ENCODE peak calls at places on chromosomes 3 and 15, in five cellular contexts. H, Y, R, D and W are unnamed samples.

GRCh38 chr15:79849789-79850188 is 47.0 kb downstream of the MTHFS start:
- DNase-seq in R (no peak), D (no peak), H (no peak), Y (no peak), W (no peak)

GRCh38 chr3:10883478-10884234 is 67.6 kb downstream of the SLC6A11 start:
- DNase-seq in H (no peak), Y (no peak), D (no peak), R (no peak), W (no peak)

GRCh38 chr15:39336926-39337325 is 244.0 kb upstream of the THBS1 start:
- DNase-seq in H (no peak), R (no peak), Y (no peak), D (no peak), W (no peak)

GRCh38 chr3:190210608-190211007 is 89.9 kb upstream of the P3H2 start:
- DNase-seq in H (no peak), Y (no peak), D (no peak), R (no peak), W (no peak)

GRCh38 chr15:52097176-52097575 is 15.4 kb downstream of the BCL2L10 start:
- DNase-seq in H (no peak), D (no peak), R (no peak), Y (no peak), W (no peak)

GRCh38 chr15:51077565-51078153 is 17.0 kb downstream of the TNFAIP8L3 start:
- DNase-seq in R (peak), H (no peak), D (peak), Y (peak), W (no peak)

GRCh38 chr3:55688154-55688553 is 201.0 kb upstream of the WNT5A start:
- DNase-seq in H (no peak), Y (no peak), D (no peak), R (no peak), W (no peak)

GRCh38 chr3:31567036-31567435 is 34.3 kb downstream of the STT3B start:
- DNase-seq in H (no peak), Y (no peak), D (no peak), R (no peak), W (no peak)

GRCh38 chr3:57793737-57794187 is 37.7 kb downstream of the SLMAP start:
- DNase-seq in R (no peak), H (no peak), Y (no peak), D (no peak), W (no peak)

GRCh38 chr3:148408667-148409066 is 289.0 kb upstream of the AGTR1 start:
- DNase-seq in H (no peak), D (no peak), Y (no peak), R (no peak), W (no peak)

GRCh38 chr3:115040673-115041286 is 106.3 kb downstream of the ZBTB20 start:
- DNase-seq in H (peak), D (no peak), R (no peak), Y (no peak), W (no peak)

GRCh38 chr3:158095302-158095997 is 10.8 kb downstream of the SHOX2 start:
- DNase-seq in Y (no peak), H (no peak), R (no peak), D (no peak), W (no peak)

GRCh38 chr3:148727242-148727641 is 29.5 kb downstream of the AGTR1 start:
- DNase-seq in D (no peak), R (no peak), Y (no peak), H (no peak), W (no peak)

GRCh38 chr3:72797773-72798543 is 50.3 kb downstream of the SHQ1 start:
- DNase-seq in D (no peak), H (no peak), Y (peak), R (no peak), W (peak)

GRCh38 chr15:31238906-31239305 is 87.7 kb upstream of the KLF13 start:
- DNase-seq in Y (no peak), R (no peak), H (no peak), D (no peak), W (no peak)

GRCh38 chr15:78766041-78766440 is 45.2 kb downstream of the ADAMTS7 start:
- DNase-seq in D (no peak), Y (no peak), R (no peak), H (no peak), W (no peak)

GRCh38 chr3:70829101-70829500 is 516.7 kb upstream of the MDFIC2 start:
- DNase-seq in Y (peak), R (no peak), D (no peak), H (peak), W (no peak)

GRCh38 chr15:70252936-70253280 is 155.2 kb upstream of the TLE3 start:
- DNase-seq in R (no peak), Y (no peak), D (no peak), H (no peak), W (no peak)

GRCh38 chr3:98730338-98730737 is 32.8 kb upstream of the ST3GAL6 start:
- DNase-seq in D (no peak), R (no peak), H (no peak), Y (no peak), W (no peak)

GRCh38 chr15:77631790-77632551 is 741 bp downstream of the LINGO1 start:
- DNase-seq in Y (no peak), H (no peak), D (no peak), R (no peak), W (no peak)

GRCh38 chr3:46962990-46963389 is 13.6 kb downstream of the CCDC12 start:
- DNase-seq in H (no peak), R (no peak), Y (no peak), D (no peak), W (no peak)

GRCh38 chr15:73988075-73988969 is 3.8 kb downstream of the STOML1 start:
- DNase-seq in R (no peak), D (no peak), Y (no peak), H (no peak), W (peak)

GRCh38 chr3:134527037-134527436 is 41.2 kb downstream of the CEP63 start:
- DNase-seq in Y (no peak), D (no peak), R (no peak), H (no peak), W (no peak)

GRCh38 chr3:186536883-186537553 is 7.2 kb downstream of the CRYGS start:
- DNase-seq in D (no peak), R (no peak), H (no peak), Y (no peak), W (no peak)

GRCh38 chr15:40754883-40755815 is at the start of gene RMDN3:
- DNase-seq in H (peak), D (peak), Y (peak), R (peak), W (no peak)

GRCh38 chr3:37221407-37221806 is 47.0 kb upstream of the LRRFIP2 start:
- DNase-seq in D (no peak), H (no peak), R (no peak), Y (no peak), W (no peak)

GRCh38 chr3:21524113-21524512 is 226.9 kb downstream of the ZNF385D start:
- DNase-seq in D (no peak), H (no peak), R (no peak), Y (no peak), W (no peak)

DNA sequence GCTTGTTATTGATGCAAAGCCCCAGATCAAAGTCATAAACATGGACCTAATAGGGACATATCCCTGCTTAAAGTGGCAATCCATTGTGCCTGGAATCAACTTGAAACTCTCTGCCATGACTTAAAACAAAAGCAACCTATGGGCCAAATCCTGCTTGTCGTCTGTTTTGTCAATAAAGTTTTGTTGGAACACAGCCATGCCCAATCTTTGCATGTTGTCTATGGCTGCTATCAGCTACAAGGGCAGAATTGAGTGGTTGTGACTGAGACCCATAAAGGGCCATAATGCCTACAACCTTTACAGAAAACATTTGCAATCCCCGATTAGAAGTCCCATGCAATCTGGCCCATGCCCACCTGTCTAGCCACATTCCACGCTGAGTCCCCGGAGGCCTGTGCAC is 235.4 kb downstream of the PLCL2 start:
- DNase-seq in H (no peak), R (no peak), D (no peak), Y (no peak), W (no peak)
- TF ChIP-seq CTCF in H (no peak), R (no peak), D (no peak), Y (no peak), W (no peak)

GRCh38 chr15:84878504-84878903 is 6.0 kb upstream of the SLC28A1 start:
- DNase-seq in R (peak), H (peak), D (peak), Y (peak), W (no peak)
- TF ChIP-seq CTCF in R (peak), H (peak), D (peak), Y (peak), W (peak)

GRCh38 chr3:107855710-107856109 is 235.1 kb downstream of the CD47 start:
- DNase-seq in D (no peak), Y (no peak), H (no peak), R (no peak), W (peak)
- TF ChIP-seq CTCF in D (no peak), Y (no peak), H (peak), R (no peak), W (peak)

DNA sequence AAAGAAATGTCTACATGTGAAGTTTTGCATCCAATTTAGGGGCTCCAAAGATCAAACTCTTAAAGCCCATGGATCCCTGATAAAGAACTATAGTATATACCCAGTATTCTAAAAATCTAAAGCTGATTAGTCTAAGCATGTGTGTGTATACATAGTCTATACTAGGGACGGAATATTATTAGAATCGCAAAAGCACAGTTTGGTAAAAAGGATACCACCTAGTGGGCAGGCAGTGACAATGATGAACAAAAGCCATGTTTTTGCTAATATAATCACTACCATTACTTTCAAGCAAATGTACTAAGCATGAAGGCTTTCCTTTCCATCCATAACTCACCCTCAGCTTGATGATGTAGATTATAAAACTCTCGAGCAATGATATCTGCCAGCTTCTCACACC is 16.5 kb downstream of the POLQ start:
- DNase-seq in H (no peak), Y (no peak), D (no peak), R (no peak), W (no peak)
- TF ChIP-seq CTCF in H (peak), Y (peak), D (no peak), R (no peak), W (peak)

DNA sequence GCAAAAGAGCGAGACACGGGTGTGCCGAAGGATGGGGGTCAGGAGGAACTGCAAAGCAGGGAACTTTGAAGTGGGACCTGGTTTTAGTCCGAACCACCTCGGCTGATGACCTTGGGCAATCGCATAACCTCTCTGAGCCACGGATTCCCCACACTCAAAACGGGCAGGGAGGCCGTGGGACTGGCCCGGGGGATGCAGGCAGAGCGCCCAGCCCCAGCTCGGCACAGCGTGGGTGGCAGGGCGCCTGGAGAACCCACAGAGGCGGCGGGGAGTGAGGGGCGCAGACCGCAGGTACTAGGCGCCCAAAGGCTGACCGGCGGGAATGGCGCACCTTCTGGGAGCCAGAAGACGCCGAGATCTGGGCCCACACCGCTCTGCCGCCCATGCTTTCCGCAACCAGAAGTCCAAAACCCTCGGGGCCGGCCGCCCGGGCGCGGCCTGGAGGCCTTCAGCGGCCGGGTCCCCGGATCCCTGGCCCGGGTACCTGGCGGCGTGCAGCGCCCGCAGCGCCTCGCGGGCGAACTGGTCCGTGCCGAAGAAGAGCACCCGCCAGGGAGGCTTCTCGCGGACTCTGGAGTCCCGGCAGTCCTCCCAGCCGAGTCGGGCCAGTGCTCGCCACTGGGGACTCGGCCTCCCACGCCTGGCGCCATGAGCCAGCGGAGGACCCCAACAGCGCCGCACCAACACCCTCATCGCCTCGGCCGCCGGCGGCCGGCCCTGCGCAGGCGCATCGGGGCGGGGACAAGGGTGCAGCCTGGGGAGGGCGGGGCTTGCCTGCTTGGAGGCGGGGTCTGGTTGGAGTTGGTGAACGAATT is at the start of gene MTFMT:
- DNase-seq in R (peak), D (peak), H (no peak), Y (peak), W (no peak)
- TF ChIP-seq CTCF in R (no peak), D (no peak), H (no peak), Y (peak), W (peak)

GRCh38 chr15:64897345-64897985 is 14.2 kb upstream of the ANKDD1A start:
- DNase-seq in R (no peak), H (no peak), Y (peak), D (peak), W (no peak)

GRCh38 chr15:64894395-64895056 is 17.2 kb upstream of the ANKDD1A start:
- DNase-seq in D (no peak), Y (peak), R (peak), H (no peak), W (no peak)

GRCh38 chr15:64896371-64897069 is 15.2 kb upstream of the ANKDD1A start:
- DNase-seq in H (no peak), R (no peak), D (no peak), Y (no peak), W (no peak)

GRCh38 chr15:64893481-64894394 is 18.0 kb upstream of the ANKDD1A start:
- DNase-seq in Y (peak), D (peak), R (peak), H (peak), W (peak)

DNA sequence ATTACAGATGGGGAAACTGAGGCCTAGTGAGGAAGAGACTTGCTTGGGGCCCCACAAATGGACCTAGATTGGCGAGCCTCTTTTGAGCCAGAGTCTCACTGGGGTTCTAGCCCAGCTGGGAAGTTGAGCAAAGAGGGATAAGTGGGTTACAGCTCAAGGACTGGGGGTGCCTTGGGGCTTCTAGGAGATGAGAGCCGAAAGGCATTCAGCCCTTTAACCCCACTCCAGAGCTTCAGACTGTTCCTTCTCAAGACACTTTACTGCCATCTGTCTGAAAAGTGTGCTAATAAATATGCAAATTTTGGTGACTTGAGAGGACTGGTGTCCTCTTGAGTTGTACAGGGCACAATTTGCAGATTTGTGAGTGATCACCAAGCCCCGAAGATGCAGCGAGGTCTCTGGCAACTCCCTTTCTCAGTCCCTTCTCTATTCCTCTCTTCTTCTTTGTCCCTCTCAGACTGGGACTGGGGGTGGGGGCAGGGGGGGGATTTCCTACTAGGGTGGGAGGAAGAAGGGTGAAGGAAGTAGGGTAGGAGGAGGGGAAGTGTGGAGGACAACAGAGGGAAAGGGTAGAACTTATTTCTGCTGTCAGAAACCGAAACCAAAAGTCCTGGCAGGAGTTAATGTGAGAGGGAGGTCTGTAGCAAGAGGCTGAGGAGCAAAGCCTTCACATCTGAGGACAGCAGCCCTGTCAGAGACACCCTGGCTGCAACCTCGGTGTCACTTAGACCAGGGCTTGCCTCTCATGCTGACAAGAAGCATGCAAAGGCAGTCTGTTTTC is 16.2 kb upstream of the ANKDD1A start:
- DNase-seq in H (no peak), R (peak), Y (peak), D (no peak), W (no peak)
- TF ChIP-seq CTCF in H (no peak), R (no peak), Y (peak), D (no peak), W (no peak)

GRCh38 chr3:27827041-27827440 is 104.9 kb upstream of the EOMES start:
- DNase-seq in Y (no peak), H (no peak), R (no peak), D (no peak), W (no peak)
- TF ChIP-seq CTCF in Y (no peak), H (no peak), R (no peak), D (no peak), W (no peak)

DNA sequence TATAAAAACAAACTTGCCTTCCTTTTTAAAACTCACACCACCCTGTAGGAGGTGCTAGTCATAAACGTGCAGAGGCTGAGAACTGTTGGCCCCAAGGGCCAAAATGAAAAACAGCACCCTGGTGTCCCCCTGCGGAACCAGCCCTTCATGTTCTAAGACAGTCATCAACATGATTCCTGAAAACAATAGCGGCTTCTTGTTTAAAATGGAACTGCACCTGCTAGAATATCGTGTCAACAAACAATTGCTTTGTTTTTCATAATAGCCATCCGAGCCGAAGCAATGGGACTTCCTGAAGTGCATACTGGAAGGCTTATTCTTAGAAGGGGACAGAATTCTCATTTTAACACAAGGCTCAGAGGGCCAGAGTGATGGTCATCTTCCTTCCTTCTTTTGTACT is 43.7 kb downstream of the MECOM start:
- DNase-seq in Y (no peak), H (no peak), D (no peak), R (no peak), W (no peak)
- TF ChIP-seq CTCF in Y (no peak), H (no peak), D (no peak), R (no peak), W (peak)

DNA sequence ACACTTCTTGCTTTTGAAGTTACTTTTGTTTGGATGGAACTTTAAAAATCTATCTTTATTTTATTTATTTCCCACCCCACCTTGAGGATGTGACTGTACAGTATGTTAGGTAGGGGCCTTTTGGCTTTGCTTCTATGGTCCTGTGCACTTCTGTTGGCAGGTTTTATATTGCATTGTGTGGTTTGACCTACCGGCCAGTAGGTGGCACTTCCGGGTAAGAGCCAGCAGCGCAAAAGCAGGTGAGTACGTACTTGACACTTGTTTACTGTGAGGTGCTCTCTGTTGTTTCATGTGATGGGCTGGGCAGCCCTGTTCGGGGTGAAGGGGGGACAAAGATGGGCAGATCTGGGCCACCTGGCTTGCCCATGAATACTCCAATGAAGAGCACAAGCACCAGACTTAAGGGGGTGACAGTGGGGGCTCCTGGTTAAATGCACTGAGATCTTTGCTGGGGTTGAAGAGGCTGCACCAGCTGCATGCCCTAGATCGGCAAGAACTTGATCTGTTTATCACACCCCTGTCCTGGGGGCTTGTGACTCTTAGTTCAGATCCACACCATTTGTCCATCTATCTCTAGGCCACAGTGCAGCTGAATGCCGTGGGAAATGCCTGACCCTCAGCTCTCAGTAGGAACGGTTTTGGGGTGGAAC is 131.6 kb downstream of the NLGN1 start:
- DNase-seq in Y (no peak), H (no peak), R (no peak), D (no peak), W (no peak)
- TF ChIP-seq CTCF in Y (no peak), H (peak), R (no peak), D (no peak), W (peak)

GRCh38 chr3:137165117-137165806 is 207.5 kb downstream of the IL20RB start:
- DNase-seq in Y (no peak), R (no peak), H (no peak), D (no peak), W (peak)
- TF ChIP-seq CTCF in Y (no peak), R (no peak), H (no peak), D (no peak), W (no peak)